ENCODE peak calls at places on chromosomes 2 and 18, in six cellular contexts. B is transverse colon, M is K562, W is OCI-LY7, I is A673, Z is endodermal cell. R is an unnamed sample.
A peak's percentile ranks its signal among the peaks of the same experiment; 100 is the strongest.

GRCh38 chr18:25921677-25922421 is 168.6 kb downstream of the SS18 start:
- DNase-seq in B (peak; percentile 45), M (peak; percentile 74), W (peak; percentile 73), I (peak; percentile 57), Z (peak; percentile 86), R (no peak)

GRCh38 chr2:102187191-102188150 is 648 bp downstream of the IL1RL2 start:
- DNase-seq in B (peak; percentile 53), M (no peak), W (no peak), I (peak; percentile 42), Z (peak; percentile 48), R (peak; percentile 83)

GRCh38 chr2:171386627-171387026 is 47.2 kb downstream of the METTL8 start:
- DNase-seq in B (no peak), M (no peak), W (peak; percentile 15), I (no peak), Z (peak; percentile 75), R (no peak)

GRCh38 chr2:128681351-128681906 is 362.8 kb upstream of the HS6ST1 start:
- DNase-seq in B (no peak), M (no peak), W (no peak), I (no peak), Z (peak; percentile 67), R (no peak)

GRCh38 chr2:205722538-205722878 is 40.2 kb downstream of the NRP2 start:
- DNase-seq in B (no peak), M (no peak), W (no peak), I (no peak), Z (no peak), R (no peak)

GRCh38 chr2:24469148-24469547 is 21.9 kb upstream of the NCOA1 start:
- DNase-seq in B (no peak), M (no peak), W (no peak), I (no peak), Z (no peak), R (no peak)

GRCh38 chr2:216286616-216287231 is 85.6 kb downstream of the MARCHF4 start:
- DNase-seq in B (no peak), M (peak; percentile 10), W (no peak), I (no peak), Z (peak; percentile 75), R (no peak)

GRCh38 chr18:7822435-7823425 is 255.6 kb downstream of the PTPRM start:
- DNase-seq in B (no peak), M (no peak), W (peak; percentile 16), I (no peak), Z (peak; percentile 61), R (no peak)

GRCh38 chr2:25379535-25379934 is 37.8 kb upstream of the DNMT3A start:
- DNase-seq in B (no peak), M (no peak), W (no peak), I (no peak), Z (peak; percentile 17), R (peak; percentile 40)

GRCh38 chr2:54559593-54560145 is 103.5 kb downstream of the SPTBN1 start:
- DNase-seq in B (peak; percentile 48), M (no peak), W (peak; percentile 42), I (peak; percentile 78), Z (peak; percentile 51), R (no peak)

GRCh38 chr18:60508108-60508507 is 135.5 kb upstream of the MC4R start:
- DNase-seq in B (no peak), M (no peak), W (no peak), I (no peak), Z (no peak), R (no peak)

GRCh38 chr18:24995738-24996137 is 356.2 kb downstream of the ZNF521 start:
- DNase-seq in B (no peak), M (no peak), W (no peak), I (no peak), Z (no peak), R (no peak)

GRCh38 chr2:1772868-1773267 is 28.6 kb upstream of the PXDN start:
- DNase-seq in B (no peak), M (no peak), W (no peak), I (no peak), Z (no peak), R (no peak)

GRCh38 chr2:239809391-239809790 is 215.8 kb downstream of the NDUFA10 start:
- DNase-seq in B (no peak), M (no peak), W (no peak), I (no peak), Z (peak; percentile 32), R (peak; percentile 44)

GRCh38 chr2:9720352-9721093 is 89.7 kb upstream of the YWHAQ start:
- DNase-seq in B (no peak), M (no peak), W (peak; percentile 58), I (no peak), Z (no peak), R (no peak)

GRCh38 chr2:113103958-113104627 is 23.3 kb upstream of the IL1RN start:
- DNase-seq in B (no peak), M (no peak), W (no peak), I (no peak), Z (no peak), R (no peak)

GRCh38 chr18:75581336-75582121 is 154.0 kb upstream of the SMIM21 start:
- DNase-seq in B (no peak), M (no peak), W (no peak), I (no peak), Z (no peak), R (no peak)

GRCh38 chr2:120768112-120769048 is 32.7 kb downstream of the GLI2 start:
- DNase-seq in B (no peak), M (no peak), W (no peak), I (no peak), Z (peak; percentile 49), R (peak; percentile 39)

GRCh38 chr2:160317113-160318099 is 117.3 kb upstream of the ITGB6 start:
- DNase-seq in B (no peak), M (no peak), W (no peak), I (peak; percentile 61), Z (no peak), R (no peak)

GRCh38 chr2:28649481-28650260 is 102.0 kb upstream of the PPP1CB start:
- DNase-seq in B (no peak), M (no peak), W (no peak), I (peak; percentile 76), Z (no peak), R (no peak)

GRCh38 chr2:95384854-95385569 is 17.5 kb upstream of the FAHD2A start:
- DNase-seq in B (peak; percentile 83), M (no peak), W (no peak), I (no peak), Z (peak; percentile 75), R (peak; percentile 49)

GRCh38 chr2:17646096-17646554 is 105.6 kb downstream of the VSNL1 start:
- DNase-seq in B (peak; percentile 64), M (peak; percentile 44), W (peak; percentile 68), I (peak; percentile 83), Z (peak; percentile 72), R (no peak)

GRCh38 chr2:236934656-236935055 is 151.0 kb upstream of the COPS8 start:
- DNase-seq in B (no peak), M (no peak), W (no peak), I (no peak), Z (no peak), R (no peak)

GRCh38 chr2:23199115-23199918 is 185.7 kb upstream of the KLHL29 start:
- DNase-seq in B (no peak), M (peak; percentile 56), W (peak; percentile 14), I (peak; percentile 60), Z (peak; percentile 68), R (no peak)

GRCh38 chr18:31170335-31170734 is 7.7 kb upstream of the DSC1 start:
- DNase-seq in B (no peak), M (no peak), W (no peak), I (no peak), Z (no peak), R (no peak)

GRCh38 chr2:173355866-173356508 is 1.3 kb downstream of the CDCA7 start:
- DNase-seq in B (peak; percentile 19), M (no peak), W (peak; percentile 31), I (no peak), Z (peak; percentile 51), R (no peak)

DNA sequence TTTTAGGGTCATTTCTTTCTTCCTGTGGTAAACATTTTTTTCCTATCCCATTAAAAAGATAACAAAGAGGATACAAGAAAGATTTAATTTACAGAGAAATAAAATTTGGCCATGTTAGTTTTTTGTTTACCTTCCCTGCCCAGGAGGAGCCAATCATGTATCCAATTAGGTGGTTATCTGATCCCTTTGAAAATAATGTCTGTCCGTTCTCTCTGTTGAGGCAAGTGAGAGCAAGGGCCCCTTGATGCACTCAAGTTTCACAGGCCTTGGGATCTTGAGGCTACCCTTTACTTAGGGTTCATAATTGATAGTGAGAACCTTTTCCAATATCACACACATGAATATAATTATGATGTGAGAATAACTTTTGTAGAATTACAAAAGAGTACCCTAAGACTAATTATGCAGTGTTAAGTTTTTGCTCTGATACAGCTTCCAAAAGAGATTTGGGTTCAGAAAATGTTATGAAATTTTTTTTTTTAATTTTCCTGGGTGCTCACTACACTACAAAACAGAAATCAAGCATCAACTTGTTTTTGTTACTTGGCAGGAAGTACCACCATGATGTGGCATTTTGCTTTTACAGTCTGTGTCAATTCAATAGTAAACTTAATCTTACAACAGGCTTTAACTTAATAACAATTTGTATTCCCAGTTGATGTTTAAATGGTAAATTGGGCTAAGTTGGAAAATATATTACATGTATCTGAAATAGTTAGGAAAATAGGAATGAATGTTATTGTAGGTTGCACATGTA is 42.0 kb downstream of the AFTPH start:
- DNase-seq in B (no peak), M (no peak), W (no peak), I (no peak), Z (no peak), R (no peak)
- H3K4me3 ChIP-seq in B (no peak overlapping the region), M (no peak overlapping the region), W (no peak overlapping the region), I (no peak overlapping the region), Z (no peak overlapping the region), R (no peak overlapping the region)

GRCh38 chr18:58661423-58661822 is 9.8 kb upstream of the MALT1 start:
- DNase-seq in B (no peak), M (no peak), W (no peak), I (peak; percentile 27), Z (no peak), R (no peak)
- TF ChIP-seq CTCF in B (no peak), M (no peak), W (no peak), I (peak; percentile 42), Z (peak; percentile 71), R (no peak)

GRCh38 chr18:61953161-61953560 is 60.4 kb upstream of the RNF152 start:
- DNase-seq in B (no peak), M (no peak), W (no peak), I (no peak), Z (no peak), R (no peak)
- H3K4me1 ChIP-seq in B (no peaks in the 10 kb centered on the region), M (no peaks in the 10 kb centered on the region), W (peaks cover 21% of the 10 kb centered on the region), I (peaks cover 6% of the 10 kb centered on the region), Z (peaks cover 7% of the 10 kb centered on the region), R (no peaks in the 10 kb centered on the region)

GRCh38 chr2:233204286-233204936 is 47.1 kb upstream of the ATG16L1 start:
- DNase-seq in B (no peak), M (no peak), W (no peak), I (no peak), Z (no peak), R (no peak)
- H3K4me3 ChIP-seq in B (no peak overlapping the region), M (no peak overlapping the region), W (no peak overlapping the region), I (no peak overlapping the region), Z (no peak overlapping the region), R (no peak overlapping the region)

R was measured in upper lobe of right lung.